ENCODE peak calls at places on chromosomes 4 and X, in six cellular contexts. U, S, W, D, O and J are unnamed samples.

GRCh38 chr4:39256436-39256835 is 74.1 kb downstream of the WDR19 start:
- DNase-seq in S (peak; percentile 15), O (no peak), D (no peak), W (no peak), U (no peak), J (peak; percentile 42)

GRCh38 chr4:16573181-16573580 is 325.3 kb downstream of the LDB2 start:
- DNase-seq in S (no peak), O (no peak), D (no peak), U (peak; percentile 37), W (no peak), J (peak; percentile 41)

GRCh38 chr4:137468836-137469235 is 63.5 kb downstream of the PCDH18 start:
- DNase-seq in D (no peak), O (no peak), S (no peak), U (no peak), W (no peak), J (no peak)

GRCh38 chr4:112813790-112814189 is 176.8 kb downstream of the LARP7 start:
- DNase-seq in O (no peak), S (peak; percentile 33), U (no peak), D (peak; percentile 16), W (no peak), J (peak; percentile 35)

GRCh38 chr4:159677521-159677920 is 574.6 kb downstream of the RAPGEF2 start:
- DNase-seq in U (no peak), W (no peak), D (no peak), O (no peak), S (peak; percentile 27), J (no peak)

GRCh38 chr4:123856689-123857545 is 460.3 kb downstream of the SPRY1 start:
- DNase-seq in O (peak; percentile 39), W (no peak), U (peak; percentile 27), S (peak; percentile 34), D (peak; percentile 50), J (peak; percentile 84)

GRCh38 chr4:185817403-185817818 is 5.4 kb upstream of the SORBS2 start:
- DNase-seq in W (no peak), U (no peak), O (peak; percentile 66), S (no peak), D (no peak), J (no peak)

GRCh38 chr4:107689912-107690587 is 30.0 kb downstream of the PAPSS1 start:
- DNase-seq in O (no peak), W (no peak), D (peak; percentile 62), U (no peak), S (peak; percentile 76), J (peak; percentile 90)

GRCh38 chr4:174358823-174359222 is 75.1 kb downstream of the CEP44 start:
- DNase-seq in W (no peak), D (peak; percentile 24), U (no peak), O (no peak), S (peak; percentile 62), J (peak; percentile 13)

GRCh38 chrX:39519566-39520301 is 578.0 kb downstream of the BCOR start:
- DNase-seq in U (no peak), D (no peak), W (no peak), S (no peak), O (peak; percentile 41), J (no peak)

GRCh38 chr4:125042031-125042430 is 272.7 kb upstream of the FAT4 start:
- DNase-seq in U (no peak), D (no peak), W (no peak), S (no peak), O (no peak), J (no peak)

GRCh38 chrX:66919280-66919832 is 280.5 kb upstream of the EDA2R start:
- DNase-seq in W (no peak), O (no peak), D (peak; percentile 1), S (no peak), U (no peak), J (no peak)

GRCh38 chr4:41256131-41256739 is 493 bp upstream of the UCHL1 start:
- DNase-seq in U (no peak), S (peak; percentile 64), W (no peak), O (no peak), D (peak; percentile 39), J (peak; percentile 36)

GRCh38 chr4:17552427-17552826 is 24.6 kb upstream of the LAP3 start:
- DNase-seq in D (no peak), S (no peak), U (no peak), W (no peak), O (no peak), J (no peak)

GRCh38 chrX:49896951-49897350 is 17.7 kb downstream of the USP27X start:
- DNase-seq in D (no peak), O (no peak), U (no peak), S (no peak), W (no peak), J (no peak)

GRCh38 chr4:7741946-7742806 is 197.5 kb downstream of the AFAP1 start:
- DNase-seq in U (no peak), O (no peak), W (no peak), D (no peak), S (no peak), J (no peak)

GRCh38 chr4:156695163-156695562 is 276.4 kb downstream of the PDGFC start:
- DNase-seq in O (no peak), W (no peak), S (no peak), D (no peak), U (no peak), J (no peak)

GRCh38 chrX:37871626-37872302 is 24.4 kb upstream of the DYNLT3 start:
- DNase-seq in S (peak; percentile 91), D (peak; percentile 90), W (no peak), O (peak; percentile 11), U (peak; percentile 30), J (peak; percentile 89)

GRCh38 chrX:30881390-30881789 is 7.7 kb downstream of the TAB3 start:
- DNase-seq in U (no peak), W (no peak), D (no peak), O (no peak), S (no peak), J (no peak)

GRCh38 chrX:433771-434170 is 47.1 kb upstream of the PPP2R3B start:
- DNase-seq in W (no peak), D (no peak), U (no peak), O (no peak), S (no peak), J (no peak)

GRCh38 chrX:129931411-129932136 is 25.6 kb downstream of the UTP14A start:
- DNase-seq in O (peak; percentile 94), U (peak; percentile 92), W (peak; percentile 89), S (peak; percentile 80), D (peak; percentile 96), J (peak; percentile 95)

GRCh38 chrX:16869393-16870094 is 618 bp downstream of the RBBP7 start:
- DNase-seq in S (no peak), D (peak; percentile 33), U (peak; percentile 20), W (no peak), O (peak; percentile 13), J (no peak)

GRCh38 chr4:33091961-33092360 is 2371.8 kb downstream of the PCDH7 start:
- DNase-seq in O (no peak), S (no peak), D (no peak), U (no peak), W (no peak), J (peak; percentile 68)

GRCh38 chr4:158783775-158784174 is 14.9 kb downstream of the FNIP2 start:
- DNase-seq in O (no peak), D (peak; percentile 48), U (no peak), S (no peak), W (no peak), J (no peak)

GRCh38 chr4:152564336-152564735 is 28.4 kb upstream of the FBXW7 start:
- DNase-seq in O (no peak), S (no peak), D (no peak), W (no peak), U (no peak), J (no peak)

GRCh38 chr4:152565338-152565737 is 29.4 kb upstream of the FBXW7 start:
- DNase-seq in U (no peak), O (no peak), S (no peak), W (no peak), D (peak; percentile 33), J (no peak)

GRCh38 chr4:152559641-152560040 is 23.7 kb upstream of the FBXW7 start:
- DNase-seq in O (no peak), U (no peak), W (no peak), S (no peak), D (no peak), J (no peak)

GRCh38 chr4:152563209-152563608 is 27.3 kb upstream of the FBXW7 start:
- DNase-seq in U (no peak), D (no peak), W (no peak), S (no peak), O (no peak), J (no peak)
- H3K4me3 ChIP-seq in U (no peak overlapping the region), D (no peak overlapping the region), W (no peak overlapping the region), S (no peak overlapping the region), O (no peak overlapping the region), J (no peak overlapping the region)

GRCh38 chr4:141702472-141703182 is 66.2 kb downstream of the IL15 start:
- DNase-seq in D (no peak), S (peak; percentile 6), O (peak; percentile 27), U (no peak), W (no peak), J (peak; percentile 30)
- TF ChIP-seq CTCF in D (no peak), S (peak; percentile 20), O (no peak), U (no peak), W (no peak), J (no peak)

DNA sequence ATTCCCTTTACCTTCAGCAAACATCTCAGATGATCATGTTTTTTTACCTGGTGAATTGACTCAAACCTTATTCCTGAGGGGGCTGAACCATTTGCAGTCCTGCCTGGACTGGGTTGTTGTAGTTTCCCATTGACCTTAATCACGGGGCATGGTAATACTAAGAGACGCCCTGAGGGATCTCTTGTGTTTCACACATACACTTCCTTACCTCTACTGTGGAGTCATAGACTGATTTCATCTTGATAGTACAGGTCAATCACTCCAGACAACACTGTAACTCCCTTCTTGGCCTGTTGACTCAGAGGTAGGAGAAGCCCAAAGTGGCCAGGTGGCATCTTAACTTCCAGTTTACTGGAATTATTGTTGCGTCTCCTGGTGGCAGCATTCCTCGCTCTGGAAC is 1064.0 kb upstream of the PCDH10 start:
- DNase-seq in S (no peak), O (no peak), D (no peak), U (no peak), W (no peak), J (no peak)
- H3K4me3 ChIP-seq in S (no peak overlapping the region), O (no peak overlapping the region), D (no peak overlapping the region), U (no peak overlapping the region), W (no peak overlapping the region), J (no peak overlapping the region)

DNA sequence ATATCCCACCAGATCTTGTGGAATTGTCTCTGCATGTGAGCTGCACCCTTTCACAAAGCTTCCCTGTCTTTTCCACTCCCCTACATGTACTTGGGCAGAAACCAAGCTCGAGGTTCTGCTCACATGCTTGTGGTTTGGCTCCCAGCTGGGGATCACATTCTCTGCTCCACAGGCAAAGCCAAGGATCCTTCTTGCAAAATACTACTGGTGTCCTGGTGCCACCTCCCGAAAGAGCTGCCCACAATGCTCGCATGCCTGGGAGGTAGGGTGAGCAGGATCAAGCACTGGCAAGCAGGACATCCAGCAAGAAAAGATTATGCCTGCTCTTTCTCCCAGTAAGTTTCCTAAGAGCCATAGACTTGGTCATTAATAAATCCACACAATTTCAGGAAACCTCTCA is 45.1 kb upstream of the PPARGC1A start:
- DNase-seq in U (peak; percentile 84), S (peak; percentile 83), O (peak; percentile 70), D (peak; percentile 86), W (no peak), J (peak; percentile 77)
- TF ChIP-seq CTCF in U (no peak), S (no peak), O (no peak), D (no peak), W (no peak), J (no peak)

GRCh38 chr4:2811830-2812599 is 19.1 kb downstream of the SH3BP2 start:
- DNase-seq in S (peak; percentile 48), D (peak; percentile 78), U (peak; percentile 76), W (no peak), O (peak; percentile 76), J (peak; percentile 71)
- H3K4me3 ChIP-seq in S (peak overlapping the region; percentile 49), D (peak overlapping the region; percentile 40), U (peak overlapping the region; percentile 24), W (peak overlapping the region; percentile 50), O (peak overlapping the region; percentile 63), J (peak overlapping the region; percentile 49)